ENCODE peak calls at places on chromosomes 5 and 9, in seven cellular contexts. V is WTC11; M is activated T-cell treated with anti-CD3 and anti-CD28 coated beads, Interleukin-2, amount 50 U/mL, for 72 hours; L is occipital lobe; H is Caki2; Y is stimulated activated CD4-positive, alpha-beta T cell treated with anti-CD3 and anti-CD28 coated beads, Interleukin-12 subunit alpha, Interleukin-12 subunit beta, amount 100 ng/mL, for 4 hours; J is GM12878. T is an unnamed sample.

GRCh38 chr5:103021310-103021709 is 98.6 kb downstream of the GIN1 start:
- DNase-seq in V (no peak), M (no peak), L (no peak), H (no peak), Y (no peak), J (peak), T (peak)

GRCh38 chr9:88534456-88535225 is at the start of gene NXNL2:
- DNase-seq in V (peak), M (peak), L (peak), H (peak), Y (peak), J (no peak), T (peak)

GRCh38 chr9:95588724-95589282 is 72.0 kb upstream of the PTCH1 start:
- DNase-seq in V (no peak), M (no peak), L (no peak), H (peak), Y (no peak), J (no peak), T (no peak)

GRCh38 chr9:134989206-134990065 is 71.7 kb upstream of the FCN1 start:
- DNase-seq in V (no peak), M (no peak), L (no peak), H (no peak), Y (no peak), J (no peak), T (no peak)

GRCh38 chr5:41835625-41836024 is 34.6 kb downstream of the OXCT1 start:
- DNase-seq in V (peak), M (peak), L (peak), H (peak), Y (no peak), J (no peak), T (peak)

GRCh38 chr5:57626703-57627102 is 144.1 kb upstream of the ACTBL2 start:
- DNase-seq in V (no peak), M (no peak), L (no peak), H (no peak), Y (no peak), J (no peak), T (peak)

GRCh38 chr9:37273595-37273994 is 148.9 kb upstream of the GRHPR start:
- DNase-seq in V (no peak), M (no peak), L (no peak), H (no peak), Y (no peak), J (no peak), T (no peak)

GRCh38 chr5:124460666-124461065 is 285.8 kb downstream of the ZNF608 start:
- DNase-seq in V (no peak), M (no peak), L (no peak), H (no peak), Y (no peak), J (no peak), T (no peak)

GRCh38 chr9:36401179-36401740 is 1.2 kb upstream of the RNF38 start:
- DNase-seq in V (no peak), M (peak), L (peak), H (no peak), Y (peak), J (peak), T (peak)

GRCh38 chr5:55564716-55565115 is 30.0 kb upstream of the PLPP1 start:
- DNase-seq in V (no peak), M (no peak), L (no peak), H (no peak), Y (no peak), J (peak), T (no peak)

GRCh38 chr9:134192951-134193731 is 28.8 kb upstream of the RNU6ATAC start:
- DNase-seq in V (no peak), M (no peak), L (no peak), H (no peak), Y (no peak), J (no peak), T (peak)

GRCh38 chr5:142881076-142881466 is 110.9 kb downstream of the ARHGAP26 start:
- DNase-seq in V (no peak), M (no peak), L (peak), H (no peak), Y (no peak), J (no peak), T (peak)

GRCh38 chr9:82117528-82117927 is 129.0 kb downstream of the SPATA31D1 start:
- DNase-seq in V (no peak), M (no peak), L (no peak), H (no peak), Y (no peak), J (no peak), T (peak)

GRCh38 chr9:134323741-134324358 is 2.4 kb upstream of the RXRA start:
- DNase-seq in V (no peak), M (no peak), L (no peak), H (peak), Y (no peak), J (no peak), T (peak)

GRCh38 chr5:95975703-95976102 is 14.1 kb upstream of the ELL2 start:
- DNase-seq in V (no peak), M (no peak), L (no peak), H (no peak), Y (no peak), J (no peak), T (no peak)

GRCh38 chr5:7169240-7169878 is 226.6 kb upstream of the ADCY2 start:
- DNase-seq in V (no peak), M (no peak), L (no peak), H (no peak), Y (no peak), J (no peak), T (no peak)

GRCh38 chr9:37350486-37351190 is 71.9 kb upstream of the GRHPR start:
- DNase-seq in V (no peak), M (no peak), L (no peak), H (no peak), Y (no peak), J (no peak), T (peak)

GRCh38 chr9:38339496-38339895 is 53.0 kb upstream of the ALDH1B1 start:
- DNase-seq in V (no peak), M (no peak), L (no peak), H (no peak), Y (no peak), J (no peak), T (peak)

GRCh38 chr9:101561740-101562139 is 28.1 kb downstream of the RNF20 start:
- DNase-seq in V (no peak), M (no peak), L (no peak), H (no peak), Y (no peak), J (no peak), T (no peak)

GRCh38 chr9:127903557-127904475 is 4.4 kb upstream of the ST6GALNAC6 start:
- DNase-seq in V (peak), M (peak), L (no peak), H (peak), Y (peak), J (no peak), T (no peak)

GRCh38 chr9:24351258-24351657 is 194.4 kb downstream of the IZUMO3 start:
- DNase-seq in V (no peak), M (no peak), L (no peak), H (no peak), Y (no peak), J (no peak), T (no peak)

GRCh38 chr5:97425511-97425910 is 242.5 kb upstream of the RIOK2 start:
- DNase-seq in V (peak), M (no peak), L (no peak), H (no peak), Y (no peak), J (no peak), T (peak)

GRCh38 chr9:70910598-70910997 is 210.8 kb downstream of the TRPM3 start:
- DNase-seq in V (no peak), M (no peak), L (no peak), H (no peak), Y (no peak), J (no peak), T (no peak)